ENCODE peak calls at places on chromosomes 6 and 20, in seven cellular contexts. One of them, this sample, is unnamed.

GRCh38 chr20:2694519-2694918 is 1.9 kb downstream of the EBF4 start:
- DNase-seq in H7: no peak
- DNase-seq in effector memory CD8-positive, alpha-beta T cell: no peak
- DNase-seq in activated naive CD8-positive, alpha-beta T cell treated with anti-CD3 and anti-CD28 coated beads, Interleukin-2, amount 50 U/mL, for 24 hours: no peak
- DNase-seq in Peyer's patch: no peak
- DNase-seq in effector memory CD4-positive, alpha-beta T cell: no peak
- DNase-seq in vagina: no peak
- DNase-seq in this sample: no peak

GRCh38 chr20:64146936-64147451 is 17.3 kb upstream of the MYT1 start:
- DNase-seq in H7: peak; percentile 49
- DNase-seq in effector memory CD8-positive, alpha-beta T cell: no peak
- DNase-seq in activated naive CD8-positive, alpha-beta T cell treated with anti-CD3 and anti-CD28 coated beads, Interleukin-2, amount 50 U/mL, for 24 hours: no peak
- DNase-seq in Peyer's patch: no peak
- DNase-seq in effector memory CD4-positive, alpha-beta T cell: no peak
- DNase-seq in vagina: no peak
- DNase-seq in this sample: no peak

GRCh38 chr6:25769983-25770382 is 15.4 kb downstream of the SLC17A4 start:
- DNase-seq in H7: no peak
- DNase-seq in effector memory CD8-positive, alpha-beta T cell: no peak
- DNase-seq in activated naive CD8-positive, alpha-beta T cell treated with anti-CD3 and anti-CD28 coated beads, Interleukin-2, amount 50 U/mL, for 24 hours: no peak
- DNase-seq in Peyer's patch: no peak
- DNase-seq in effector memory CD4-positive, alpha-beta T cell: no peak
- DNase-seq in vagina: no peak
- DNase-seq in this sample: no peak

GRCh38 chr6:72776456-72776855 is 154.6 kb downstream of the KCNQ5 start:
- DNase-seq in H7: no peak
- DNase-seq in effector memory CD8-positive, alpha-beta T cell: no peak
- DNase-seq in activated naive CD8-positive, alpha-beta T cell treated with anti-CD3 and anti-CD28 coated beads, Interleukin-2, amount 50 U/mL, for 24 hours: no peak
- DNase-seq in Peyer's patch: no peak
- DNase-seq in effector memory CD4-positive, alpha-beta T cell: no peak
- DNase-seq in vagina: no peak
- DNase-seq in this sample: no peak

GRCh38 chr6:25754508-25754907 is at the start of gene SLC17A4:
- DNase-seq in H7: no peak
- DNase-seq in effector memory CD8-positive, alpha-beta T cell: no peak
- DNase-seq in activated naive CD8-positive, alpha-beta T cell treated with anti-CD3 and anti-CD28 coated beads, Interleukin-2, amount 50 U/mL, for 24 hours: no peak
- DNase-seq in Peyer's patch: no peak
- DNase-seq in effector memory CD4-positive, alpha-beta T cell: no peak
- DNase-seq in vagina: no peak
- DNase-seq in this sample: no peak

GRCh38 chr6:11682525-11682924 is 96.1 kb downstream of the ADTRP start:
- DNase-seq in H7: no peak
- DNase-seq in effector memory CD8-positive, alpha-beta T cell: no peak
- DNase-seq in activated naive CD8-positive, alpha-beta T cell treated with anti-CD3 and anti-CD28 coated beads, Interleukin-2, amount 50 U/mL, for 24 hours: no peak
- DNase-seq in Peyer's patch: no peak
- DNase-seq in effector memory CD4-positive, alpha-beta T cell: no peak
- DNase-seq in vagina: no peak
- DNase-seq in this sample: no peak

GRCh38 chr20:51828762-51829161 is 26.4 kb upstream of the SALL4 start:
- DNase-seq in H7: peak; percentile 75
- DNase-seq in effector memory CD8-positive, alpha-beta T cell: no peak
- DNase-seq in activated naive CD8-positive, alpha-beta T cell treated with anti-CD3 and anti-CD28 coated beads, Interleukin-2, amount 50 U/mL, for 24 hours: no peak
- DNase-seq in Peyer's patch: no peak
- DNase-seq in effector memory CD4-positive, alpha-beta T cell: no peak
- DNase-seq in vagina: no peak
- DNase-seq in this sample: no peak

GRCh38 chr20:44111712-44112335 is 75.2 kb downstream of the JPH2 start:
- DNase-seq in H7: no peak
- DNase-seq in effector memory CD8-positive, alpha-beta T cell: no peak
- DNase-seq in activated naive CD8-positive, alpha-beta T cell treated with anti-CD3 and anti-CD28 coated beads, Interleukin-2, amount 50 U/mL, for 24 hours: no peak
- DNase-seq in Peyer's patch: no peak
- DNase-seq in effector memory CD4-positive, alpha-beta T cell: no peak
- DNase-seq in vagina: peak; percentile 83
- DNase-seq in this sample: no peak

GRCh38 chr6:33727932-33728331 is 16.4 kb upstream of the UQCC2 start:
- DNase-seq in H7: no peak
- DNase-seq in effector memory CD8-positive, alpha-beta T cell: no peak
- DNase-seq in activated naive CD8-positive, alpha-beta T cell treated with anti-CD3 and anti-CD28 coated beads, Interleukin-2, amount 50 U/mL, for 24 hours: no peak
- DNase-seq in Peyer's patch: no peak
- DNase-seq in effector memory CD4-positive, alpha-beta T cell: no peak
- DNase-seq in vagina: no peak
- DNase-seq in this sample: no peak

GRCh38 chr6:46062991-46063390 is 47.3 kb upstream of the CLIC5 start:
- DNase-seq in H7: no peak
- DNase-seq in effector memory CD8-positive, alpha-beta T cell: no peak
- DNase-seq in activated naive CD8-positive, alpha-beta T cell treated with anti-CD3 and anti-CD28 coated beads, Interleukin-2, amount 50 U/mL, for 24 hours: no peak
- DNase-seq in Peyer's patch: no peak
- DNase-seq in effector memory CD4-positive, alpha-beta T cell: no peak
- DNase-seq in vagina: no peak
- DNase-seq in this sample: no peak

GRCh38 chr6:21426841-21427490 is 166.6 kb upstream of the SOX4 start:
- DNase-seq in H7: no peak
- DNase-seq in effector memory CD8-positive, alpha-beta T cell: no peak
- DNase-seq in activated naive CD8-positive, alpha-beta T cell treated with anti-CD3 and anti-CD28 coated beads, Interleukin-2, amount 50 U/mL, for 24 hours: no peak
- DNase-seq in Peyer's patch: no peak
- DNase-seq in effector memory CD4-positive, alpha-beta T cell: no peak
- DNase-seq in vagina: no peak
- DNase-seq in this sample: no peak

GRCh38 chr20:10634683-10635411 is 39.0 kb downstream of the JAG1 start:
- DNase-seq in H7: no peak
- DNase-seq in effector memory CD8-positive, alpha-beta T cell: no peak
- DNase-seq in activated naive CD8-positive, alpha-beta T cell treated with anti-CD3 and anti-CD28 coated beads, Interleukin-2, amount 50 U/mL, for 24 hours: no peak
- DNase-seq in Peyer's patch: no peak
- DNase-seq in effector memory CD4-positive, alpha-beta T cell: no peak
- DNase-seq in vagina: no peak
- DNase-seq in this sample: no peak

GRCh38 chr20:57394087-57395082 is 3.2 kb downstream of the RBM38 start:
- DNase-seq in H7: peak; percentile 60
- DNase-seq in effector memory CD8-positive, alpha-beta T cell: no peak
- DNase-seq in activated naive CD8-positive, alpha-beta T cell treated with anti-CD3 and anti-CD28 coated beads, Interleukin-2, amount 50 U/mL, for 24 hours: no peak
- DNase-seq in Peyer's patch: no peak
- DNase-seq in effector memory CD4-positive, alpha-beta T cell: no peak
- DNase-seq in vagina: no peak
- DNase-seq in this sample: no peak

GRCh38 chr20:62056377-62056776 is 9.3 kb downstream of the TAF4 start:
- DNase-seq in H7: peak; percentile 19
- DNase-seq in effector memory CD8-positive, alpha-beta T cell: no peak
- DNase-seq in activated naive CD8-positive, alpha-beta T cell treated with anti-CD3 and anti-CD28 coated beads, Interleukin-2, amount 50 U/mL, for 24 hours: no peak
- DNase-seq in Peyer's patch: no peak
- DNase-seq in effector memory CD4-positive, alpha-beta T cell: no peak
- DNase-seq in vagina: no peak
- DNase-seq in this sample: no peak

GRCh38 chr20:60011512-60012507 is 53.6 kb downstream of the CDH26 start:
- DNase-seq in H7: no peak
- DNase-seq in effector memory CD8-positive, alpha-beta T cell: peak; percentile 12
- DNase-seq in activated naive CD8-positive, alpha-beta T cell treated with anti-CD3 and anti-CD28 coated beads, Interleukin-2, amount 50 U/mL, for 24 hours: peak; percentile 5
- DNase-seq in Peyer's patch: no peak
- DNase-seq in effector memory CD4-positive, alpha-beta T cell: no peak
- DNase-seq in vagina: peak; percentile 77
- DNase-seq in this sample: peak; percentile 14

GRCh38 chr6:83193747-83194582 is 808 bp downstream of the RWDD2A start:
- DNase-seq in H7: peak; percentile 89
- DNase-seq in effector memory CD8-positive, alpha-beta T cell: peak; percentile 3
- DNase-seq in activated naive CD8-positive, alpha-beta T cell treated with anti-CD3 and anti-CD28 coated beads, Interleukin-2, amount 50 U/mL, for 24 hours: peak; percentile 17
- DNase-seq in Peyer's patch: peak; percentile 73
- DNase-seq in effector memory CD4-positive, alpha-beta T cell: peak; percentile 6
- DNase-seq in vagina: no peak
- DNase-seq in this sample: peak; percentile 34

GRCh38 chr6:71404145-71404966 is 115.7 kb downstream of the OGFRL1 start:
- DNase-seq in H7: no peak
- DNase-seq in effector memory CD8-positive, alpha-beta T cell: no peak
- DNase-seq in activated naive CD8-positive, alpha-beta T cell treated with anti-CD3 and anti-CD28 coated beads, Interleukin-2, amount 50 U/mL, for 24 hours: no peak
- DNase-seq in Peyer's patch: no peak
- DNase-seq in effector memory CD4-positive, alpha-beta T cell: no peak
- DNase-seq in vagina: no peak
- DNase-seq in this sample: no peak

GRCh38 chr6:31128093-31128676 is 7.9 kb upstream of the CDSN start:
- DNase-seq in H7: peak; percentile 89
- DNase-seq in effector memory CD8-positive, alpha-beta T cell: peak; percentile 78
- DNase-seq in activated naive CD8-positive, alpha-beta T cell treated with anti-CD3 and anti-CD28 coated beads, Interleukin-2, amount 50 U/mL, for 24 hours: peak; percentile 81
- DNase-seq in Peyer's patch: peak; percentile 74
- DNase-seq in effector memory CD4-positive, alpha-beta T cell: peak; percentile 43
- DNase-seq in vagina: no peak
- DNase-seq in this sample: peak; percentile 56

GRCh38 chr6:53873922-53874321 is 79.1 kb downstream of the LRRC1 start:
- DNase-seq in H7: no peak
- DNase-seq in effector memory CD8-positive, alpha-beta T cell: no peak
- DNase-seq in activated naive CD8-positive, alpha-beta T cell treated with anti-CD3 and anti-CD28 coated beads, Interleukin-2, amount 50 U/mL, for 24 hours: no peak
- DNase-seq in Peyer's patch: no peak
- DNase-seq in effector memory CD4-positive, alpha-beta T cell: no peak
- DNase-seq in vagina: no peak
- DNase-seq in this sample: no peak

GRCh38 chr6:154909821-154910220 is 85.3 kb upstream of the TIAM2 start:
- DNase-seq in H7: peak; percentile 58
- DNase-seq in effector memory CD8-positive, alpha-beta T cell: no peak
- DNase-seq in activated naive CD8-positive, alpha-beta T cell treated with anti-CD3 and anti-CD28 coated beads, Interleukin-2, amount 50 U/mL, for 24 hours: no peak
- DNase-seq in Peyer's patch: no peak
- DNase-seq in effector memory CD4-positive, alpha-beta T cell: no peak
- DNase-seq in vagina: no peak
- DNase-seq in this sample: no peak

GRCh38 chr20:18638768-18639167 is 50.9 kb downstream of the DTD1 start:
- DNase-seq in H7: no peak
- DNase-seq in effector memory CD8-positive, alpha-beta T cell: no peak
- DNase-seq in activated naive CD8-positive, alpha-beta T cell treated with anti-CD3 and anti-CD28 coated beads, Interleukin-2, amount 50 U/mL, for 24 hours: no peak
- DNase-seq in Peyer's patch: no peak
- DNase-seq in effector memory CD4-positive, alpha-beta T cell: no peak
- DNase-seq in vagina: no peak
- DNase-seq in this sample: no peak

GRCh38 chr20:25301357-25301920 is 53.6 kb downstream of the PYGB start:
- DNase-seq in H7: no peak
- DNase-seq in effector memory CD8-positive, alpha-beta T cell: no peak
- DNase-seq in activated naive CD8-positive, alpha-beta T cell treated with anti-CD3 and anti-CD28 coated beads, Interleukin-2, amount 50 U/mL, for 24 hours: no peak
- DNase-seq in Peyer's patch: no peak
- DNase-seq in effector memory CD4-positive, alpha-beta T cell: no peak
- DNase-seq in vagina: no peak
- DNase-seq in this sample: no peak

GRCh38 chr6:157625764-157626163 is 197.3 kb upstream of the SNX9 start:
- DNase-seq in H7: no peak
- DNase-seq in effector memory CD8-positive, alpha-beta T cell: no peak
- DNase-seq in activated naive CD8-positive, alpha-beta T cell treated with anti-CD3 and anti-CD28 coated beads, Interleukin-2, amount 50 U/mL, for 24 hours: no peak
- DNase-seq in Peyer's patch: no peak
- DNase-seq in effector memory CD4-positive, alpha-beta T cell: no peak
- DNase-seq in vagina: no peak
- DNase-seq in this sample: no peak

GRCh38 chr6:25637946-25638345 is 14.1 kb upstream of the SCGN start:
- DNase-seq in H7: peak; percentile 26
- DNase-seq in effector memory CD8-positive, alpha-beta T cell: no peak
- DNase-seq in activated naive CD8-positive, alpha-beta T cell treated with anti-CD3 and anti-CD28 coated beads, Interleukin-2, amount 50 U/mL, for 24 hours: no peak
- DNase-seq in Peyer's patch: no peak
- DNase-seq in effector memory CD4-positive, alpha-beta T cell: no peak
- DNase-seq in vagina: no peak
- DNase-seq in this sample: no peak

GRCh38 chr20:32190608-32191415 is 16.7 kb downstream of the PLAGL2 start:
- DNase-seq in H7: peak; percentile 73
- DNase-seq in effector memory CD8-positive, alpha-beta T cell: no peak
- DNase-seq in activated naive CD8-positive, alpha-beta T cell treated with anti-CD3 and anti-CD28 coated beads, Interleukin-2, amount 50 U/mL, for 24 hours: no peak
- DNase-seq in Peyer's patch: no peak
- DNase-seq in effector memory CD4-positive, alpha-beta T cell: no peak
- DNase-seq in vagina: no peak
- DNase-seq in this sample: no peak

GRCh38 chr6:132404736-132405135 is 3.5 kb upstream of the MOXD1 start:
- DNase-seq in H7: no peak
- DNase-seq in effector memory CD8-positive, alpha-beta T cell: no peak
- DNase-seq in activated naive CD8-positive, alpha-beta T cell treated with anti-CD3 and anti-CD28 coated beads, Interleukin-2, amount 50 U/mL, for 24 hours: no peak
- DNase-seq in Peyer's patch: no peak
- DNase-seq in effector memory CD4-positive, alpha-beta T cell: no peak
- DNase-seq in vagina: no peak
- DNase-seq in this sample: no peak

GRCh38 chr6:35663447-35664235 is 25.1 kb downstream of the FKBP5 start:
- DNase-seq in H7: peak; percentile 32
- DNase-seq in effector memory CD8-positive, alpha-beta T cell: peak; percentile 15
- DNase-seq in activated naive CD8-positive, alpha-beta T cell treated with anti-CD3 and anti-CD28 coated beads, Interleukin-2, amount 50 U/mL, for 24 hours: no peak
- DNase-seq in Peyer's patch: no peak
- DNase-seq in effector memory CD4-positive, alpha-beta T cell: no peak
- DNase-seq in vagina: no peak
- DNase-seq in this sample: no peak

GRCh38 chr6:2765896-2766766 is 938 bp downstream of the WRNIP1 start:
- DNase-seq in H7: peak; percentile 87
- DNase-seq in effector memory CD8-positive, alpha-beta T cell: peak; percentile 37
- DNase-seq in activated naive CD8-positive, alpha-beta T cell treated with anti-CD3 and anti-CD28 coated beads, Interleukin-2, amount 50 U/mL, for 24 hours: peak; percentile 56
- DNase-seq in Peyer's patch: peak; percentile 78
- DNase-seq in effector memory CD4-positive, alpha-beta T cell: no peak
- DNase-seq in vagina: no peak
- DNase-seq in this sample: peak; percentile 41

GRCh38 chr6:95596021-95596420 is 18.7 kb downstream of the MANEA start:
- DNase-seq in H7: no peak
- DNase-seq in effector memory CD8-positive, alpha-beta T cell: no peak
- DNase-seq in activated naive CD8-positive, alpha-beta T cell treated with anti-CD3 and anti-CD28 coated beads, Interleukin-2, amount 50 U/mL, for 24 hours: no peak
- DNase-seq in Peyer's patch: no peak
- DNase-seq in effector memory CD4-positive, alpha-beta T cell: no peak
- DNase-seq in vagina: no peak
- DNase-seq in this sample: no peak

GRCh38 chr20:49508435-49509199 is 26.1 kb upstream of the KCNB1 start:
- DNase-seq in H7: peak; percentile 80
- DNase-seq in effector memory CD8-positive, alpha-beta T cell: peak; percentile 11
- DNase-seq in activated naive CD8-positive, alpha-beta T cell treated with anti-CD3 and anti-CD28 coated beads, Interleukin-2, amount 50 U/mL, for 24 hours: no peak
- DNase-seq in Peyer's patch: no peak
- DNase-seq in effector memory CD4-positive, alpha-beta T cell: no peak
- DNase-seq in vagina: no peak
- DNase-seq in this sample: no peak

GRCh38 chr6:15644904-15645303 is 17.9 kb downstream of the DTNBP1 start:
- DNase-seq in H7: no peak
- DNase-seq in effector memory CD8-positive, alpha-beta T cell: no peak
- DNase-seq in activated naive CD8-positive, alpha-beta T cell treated with anti-CD3 and anti-CD28 coated beads, Interleukin-2, amount 50 U/mL, for 24 hours: no peak
- DNase-seq in Peyer's patch: no peak
- DNase-seq in effector memory CD4-positive, alpha-beta T cell: no peak
- DNase-seq in vagina: no peak
- DNase-seq in this sample: no peak

GRCh38 chr6:78243519-78243918 is 590.7 kb downstream of the MEI4 start:
- DNase-seq in H7: no peak
- DNase-seq in effector memory CD8-positive, alpha-beta T cell: no peak
- DNase-seq in activated naive CD8-positive, alpha-beta T cell treated with anti-CD3 and anti-CD28 coated beads, Interleukin-2, amount 50 U/mL, for 24 hours: no peak
- DNase-seq in Peyer's patch: no peak
- DNase-seq in effector memory CD4-positive, alpha-beta T cell: no peak
- DNase-seq in vagina: no peak
- DNase-seq in this sample: no peak

GRCh38 chr20:25090492-25091429 is 8.8 kb upstream of the VSX1 start:
- DNase-seq in H7: no peak
- DNase-seq in effector memory CD8-positive, alpha-beta T cell: peak; percentile 78
- DNase-seq in activated naive CD8-positive, alpha-beta T cell treated with anti-CD3 and anti-CD28 coated beads, Interleukin-2, amount 50 U/mL, for 24 hours: peak; percentile 22
- DNase-seq in Peyer's patch: no peak
- DNase-seq in effector memory CD4-positive, alpha-beta T cell: peak; percentile 63
- DNase-seq in vagina: no peak
- DNase-seq in this sample: peak; percentile 87

GRCh38 chr6:30705620-30706019 is 11.5 kb downstream of the MDC1 start:
- DNase-seq in H7: no peak
- DNase-seq in effector memory CD8-positive, alpha-beta T cell: no peak
- DNase-seq in activated naive CD8-positive, alpha-beta T cell treated with anti-CD3 and anti-CD28 coated beads, Interleukin-2, amount 50 U/mL, for 24 hours: no peak
- DNase-seq in Peyer's patch: no peak
- DNase-seq in effector memory CD4-positive, alpha-beta T cell: no peak
- DNase-seq in vagina: no peak
- DNase-seq in this sample: no peak

GRCh38 chr6:81751388-81752083 is 945 bp downstream of the TENT5A start:
- DNase-seq in H7: peak; percentile 35
- DNase-seq in effector memory CD8-positive, alpha-beta T cell: peak; percentile 18
- DNase-seq in activated naive CD8-positive, alpha-beta T cell treated with anti-CD3 and anti-CD28 coated beads, Interleukin-2, amount 50 U/mL, for 24 hours: peak; percentile 33
- DNase-seq in Peyer's patch: peak; percentile 77
- DNase-seq in effector memory CD4-positive, alpha-beta T cell: no peak
- DNase-seq in vagina: no peak
- DNase-seq in this sample: peak; percentile 2

GRCh38 chr6:95145457-95145856 is 431.9 kb upstream of the MANEA start:
- DNase-seq in H7: no peak
- DNase-seq in effector memory CD8-positive, alpha-beta T cell: no peak
- DNase-seq in activated naive CD8-positive, alpha-beta T cell treated with anti-CD3 and anti-CD28 coated beads, Interleukin-2, amount 50 U/mL, for 24 hours: no peak
- DNase-seq in Peyer's patch: no peak
- DNase-seq in effector memory CD4-positive, alpha-beta T cell: no peak
- DNase-seq in vagina: no peak
- DNase-seq in this sample: no peak

This sample was measured in CD8-positive, alpha-beta memory T cell.